ENCODE peak calls at places on chromosomes 16 and 17, in five cellular contexts. V, Y, P, J and W are unnamed samples.

GRCh38 chr16:4386452-4386813 is 14.8 kb downstream of the VASN start:
- DNase-seq in V (no peak), P (no peak), Y (no peak), J (no peak), W (no peak)

GRCh38 chr17:79797492-79798295 is 817 bp upstream of the CBX8 start:
- DNase-seq in V (no peak), J (no peak), P (peak), Y (no peak), W (no peak)

GRCh38 chr16:6562985-6563384 is 769.7 kb upstream of the RBFOX1 start:
- DNase-seq in P (no peak), V (no peak), J (no peak), Y (no peak), W (no peak)

GRCh38 chr16:88344411-88345030 is 38.2 kb upstream of the ZNF469 start:
- DNase-seq in Y (no peak), J (no peak), P (no peak), V (no peak), W (no peak)

GRCh38 chr16:5736209-5736608 is 638.6 kb upstream of the EEF2KMT start:
- DNase-seq in V (no peak), P (no peak), Y (no peak), J (no peak), W (no peak)

GRCh38 chr16:87057291-87057881 is 259.8 kb downstream of the C16orf95 start:
- DNase-seq in V (no peak), J (no peak), P (no peak), Y (no peak), W (no peak)

GRCh38 chr16:81729451-81729850 is 49.6 kb upstream of the PLCG2 start:
- DNase-seq in Y (no peak), J (no peak), V (no peak), P (no peak), W (no peak)

GRCh38 chr16:12027091-12027490 is 50.6 kb downstream of the SNX29 start:
- DNase-seq in P (no peak), Y (peak), J (no peak), V (no peak), W (no peak)

GRCh38 chr17:61361084-61361483 is 38.6 kb upstream of the TBX2 start:
- DNase-seq in P (no peak), V (peak), J (no peak), Y (no peak), W (no peak)

GRCh38 chr16:11085025-11085485 is 140.7 kb downstream of the CLEC16A start:
- DNase-seq in V (no peak), Y (no peak), P (no peak), J (no peak), W (no peak)

GRCh38 chr17:64385187-64386083 is 5.2 kb downstream of the PECAM1 start:
- DNase-seq in V (peak), J (peak), Y (peak), P (no peak), W (no peak)

GRCh38 chr17:74326506-74326905 is 480 bp downstream of the KIF19 start:
- DNase-seq in V (no peak), Y (no peak), P (no peak), J (no peak), W (no peak)

GRCh38 chr17:46818319-46818928 is at the start of gene WNT3:
- DNase-seq in J (peak), V (no peak), Y (peak), P (peak), W (peak)

GRCh38 chr17:8913091-8913490 is 45.6 kb upstream of the PIK3R6 start:
- DNase-seq in P (no peak), V (no peak), Y (no peak), J (no peak), W (no peak)

GRCh38 chr17:66397486-66397885 is 95.1 kb downstream of the PRKCA start:
- DNase-seq in P (no peak), Y (no peak), V (no peak), J (no peak), W (no peak)

GRCh38 chr17:15273141-15273793 is 8.1 kb upstream of the PMP22 start:
- DNase-seq in P (no peak), V (peak), J (no peak), Y (no peak), W (no peak)

GRCh38 chr17:2931426-2931825 is 132.0 kb downstream of the OR1D5 start:
- DNase-seq in Y (no peak), P (no peak), V (no peak), J (no peak), W (no peak)

GRCh38 chr16:83648347-83648746 is 159.4 kb upstream of the HSBP1 start:
- DNase-seq in P (no peak), Y (no peak), J (no peak), V (no peak), W (no peak)

GRCh38 chr17:51155416-51155815 is 2.1 kb downstream of the NME1 start:
- DNase-seq in P (peak), J (no peak), Y (no peak), V (no peak), W (no peak)

GRCh38 chr16:70579648-70580630 is 56.3 kb downstream of the SF3B3 start:
- DNase-seq in Y (no peak), J (peak), P (no peak), V (no peak), W (no peak)

GRCh38 chr17:72970794-72971512 is 121.5 kb downstream of the SLC39A11 start:
- DNase-seq in V (no peak), J (no peak), P (no peak), Y (no peak), W (no peak)

GRCh38 chr17:59830007-59830630 is 62.6 kb downstream of the TUBD1 start:
- DNase-seq in V (no peak), Y (no peak), J (no peak), P (no peak), W (no peak)

GRCh38 chr17:76154935-76155845 is 14.1 kb upstream of the FOXJ1 start:
- DNase-seq in Y (no peak), J (no peak), V (no peak), P (no peak), W (no peak)

GRCh38 chr17:44444735-44445105 is 55.3 kb upstream of the ITGA2B start:
- DNase-seq in V (no peak), P (no peak), J (no peak), Y (no peak), W (no peak)

GRCh38 chr17:72826602-72827001 is 265.9 kb downstream of the SLC39A11 start:
- DNase-seq in P (no peak), V (no peak), Y (no peak), J (no peak), W (no peak)